ENCODE peak calls at places on chromosomes 11 and 22, in four cellular contexts. L, N, V and O are unnamed samples.

GRCh38 chr22:43754176-43754575 is 57.9 kb downstream of the EFCAB6 start:
- DNase-seq in L (no peak), N (no peak), V (no peak), O (no peak)

GRCh38 chr11:128501576-128502549 is 85.5 kb downstream of the ETS1 start:
- DNase-seq in L (no peak), N (no peak), V (no peak), O (no peak)

GRCh38 chr22:22061085-22062077 is 78.8 kb upstream of the TOP3B start:
- DNase-seq in V (no peak), N (no peak), L (no peak), O (no peak)

GRCh38 chr11:61694971-61695706 is 14.9 kb downstream of the DAGLA start:
- DNase-seq in L (peak), N (no peak), V (no peak), O (no peak)

GRCh38 chr11:61429691-61430582 is at the start of the genes CPSF7 and SDHAF2:
- DNase-seq in N (peak), V (peak), L (peak), O (peak)

GRCh38 chr22:25702046-25702445 is 39.9 kb upstream of the MYO18B start:
- DNase-seq in V (peak), L (no peak), N (no peak), O (no peak)

GRCh38 chr22:46374663-46375474 is 39.4 kb downstream of the TRMU start:
- DNase-seq in N (no peak), V (no peak), L (no peak), O (no peak)

GRCh38 chr22:35314161-35314942 is 14.7 kb downstream of the TOM1 start:
- DNase-seq in N (no peak), L (no peak), V (no peak), O (no peak)

GRCh38 chr22:43136255-43136654 is 6.9 kb downstream of the MCAT start:
- DNase-seq in V (peak), L (peak), N (no peak), O (peak)

GRCh38 chr11:107157809-107158187 is 139.5 kb upstream of the GUCY1A2 start:
- DNase-seq in V (no peak), N (no peak), L (no peak), O (no peak)

GRCh38 chr11:73237471-73238290 is 19.6 kb downstream of the P2RY2 start:
- DNase-seq in L (no peak), V (no peak), N (peak), O (no peak)

GRCh38 chr11:34600339-34601084 is 20.4 kb upstream of the EHF start:
- DNase-seq in N (peak), L (peak), V (no peak), O (no peak)

GRCh38 chr11:117827521-117828511 is 3.3 kb upstream of the FXYD2 start:
- DNase-seq in V (no peak), N (no peak), L (no peak), O (no peak)

GRCh38 chr11:129115652-129116585 is 76.2 kb downstream of the ARHGAP32 start:
- DNase-seq in N (no peak), L (no peak), V (no peak), O (no peak)

GRCh38 chr22:42645938-42646568 is 3.1 kb downstream of the CYB5R3 start:
- DNase-seq in L (no peak), V (no peak), N (peak), O (no peak)

GRCh38 chr11:129374993-129375721 is 491 bp upstream of the BARX2 start:
- DNase-seq in L (peak), N (peak), V (no peak), O (no peak)

GRCh38 chr11:34266090-34266912 is 91.5 kb downstream of the ABTB2 start:
- DNase-seq in V (no peak), L (peak), N (no peak), O (no peak)

GRCh38 chr11:6251120-6251733 is 8.4 kb upstream of the CCKBR start:
- DNase-seq in N (no peak), L (peak), V (peak), O (no peak)

GRCh38 chr22:42321908-42322561 is 51.6 kb upstream of the TCF20 start:
- DNase-seq in N (no peak), V (no peak), L (no peak), O (no peak)

DNA sequence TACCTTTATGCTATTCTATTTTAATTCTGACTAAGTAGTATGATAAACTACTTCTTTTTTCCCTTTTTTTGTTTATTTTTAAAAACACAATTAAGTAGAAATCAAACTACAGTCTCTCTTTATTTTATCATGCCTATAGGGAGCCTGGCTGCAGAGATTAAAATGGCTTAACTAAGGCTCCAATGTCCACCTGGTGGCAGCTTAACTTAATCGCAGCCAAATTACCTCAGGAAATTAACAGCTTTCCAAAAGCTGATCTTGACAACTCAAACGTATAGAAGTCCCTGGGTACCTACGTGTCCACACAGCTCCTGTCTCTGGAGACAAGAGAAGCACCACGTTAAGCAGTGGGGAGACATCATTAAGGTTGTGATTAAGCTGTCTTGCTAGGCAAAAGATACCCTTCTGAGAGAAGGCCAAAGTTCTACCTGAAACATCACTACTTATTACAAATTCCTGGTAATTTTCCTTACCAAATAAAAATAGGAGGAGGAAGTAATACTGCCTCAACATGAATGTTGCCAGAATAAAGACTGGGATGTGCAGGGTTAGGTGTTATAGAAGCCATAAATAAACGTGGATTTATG is 63.2 kb upstream of the SNX19 start:
- DNase-seq in N (no peak), L (no peak), V (no peak), O (peak)
- TF ChIP-seq CTCF in N (peak), L (no peak), V (peak), O (peak)

GRCh38 chr11:80727315-80727714 is 1286.5 kb upstream of the TENM4 start:
- DNase-seq in L (peak), V (peak), N (no peak), O (no peak)
- TF ChIP-seq CTCF in L (peak), V (peak), N (no peak), O (peak)

DNA sequence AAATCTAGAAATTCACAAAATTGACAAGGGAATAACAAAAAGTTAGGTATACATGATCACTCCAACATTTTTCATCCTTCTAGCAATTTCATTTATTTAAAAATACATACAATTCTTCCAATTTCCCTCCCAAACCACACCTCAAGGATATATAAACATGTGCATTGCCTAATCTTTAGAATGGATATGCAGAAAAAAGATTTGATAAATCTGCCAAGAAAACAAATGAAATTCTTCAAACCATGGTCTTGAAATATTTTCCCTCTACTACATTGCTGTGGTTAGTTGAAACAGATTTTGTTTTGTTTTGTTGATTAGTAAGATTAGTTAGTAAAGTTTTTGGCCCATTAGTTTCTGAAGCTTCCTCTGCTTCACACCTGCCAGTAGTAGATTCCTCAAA is 703.3 kb upstream of the CCDC179 start:
- DNase-seq in L (no peak), V (no peak), N (no peak), O (no peak)
- TF ChIP-seq CTCF in L (no peak), V (no peak), N (no peak), O (no peak)

GRCh38 chr11:126115820-126116319 is 53.2 kb upstream of the CDON start:
- DNase-seq in L (peak), V (no peak), N (peak), O (no peak)
- TF ChIP-seq CTCF in L (no peak), V (no peak), N (peak), O (peak)

GRCh38 chr22:27438271-27438980 is 363.1 kb downstream of the MN1 start:
- DNase-seq in V (no peak), N (no peak), L (peak), O (peak)
- TF ChIP-seq CTCF in V (no peak), N (no peak), L (no peak), O (no peak)

DNA sequence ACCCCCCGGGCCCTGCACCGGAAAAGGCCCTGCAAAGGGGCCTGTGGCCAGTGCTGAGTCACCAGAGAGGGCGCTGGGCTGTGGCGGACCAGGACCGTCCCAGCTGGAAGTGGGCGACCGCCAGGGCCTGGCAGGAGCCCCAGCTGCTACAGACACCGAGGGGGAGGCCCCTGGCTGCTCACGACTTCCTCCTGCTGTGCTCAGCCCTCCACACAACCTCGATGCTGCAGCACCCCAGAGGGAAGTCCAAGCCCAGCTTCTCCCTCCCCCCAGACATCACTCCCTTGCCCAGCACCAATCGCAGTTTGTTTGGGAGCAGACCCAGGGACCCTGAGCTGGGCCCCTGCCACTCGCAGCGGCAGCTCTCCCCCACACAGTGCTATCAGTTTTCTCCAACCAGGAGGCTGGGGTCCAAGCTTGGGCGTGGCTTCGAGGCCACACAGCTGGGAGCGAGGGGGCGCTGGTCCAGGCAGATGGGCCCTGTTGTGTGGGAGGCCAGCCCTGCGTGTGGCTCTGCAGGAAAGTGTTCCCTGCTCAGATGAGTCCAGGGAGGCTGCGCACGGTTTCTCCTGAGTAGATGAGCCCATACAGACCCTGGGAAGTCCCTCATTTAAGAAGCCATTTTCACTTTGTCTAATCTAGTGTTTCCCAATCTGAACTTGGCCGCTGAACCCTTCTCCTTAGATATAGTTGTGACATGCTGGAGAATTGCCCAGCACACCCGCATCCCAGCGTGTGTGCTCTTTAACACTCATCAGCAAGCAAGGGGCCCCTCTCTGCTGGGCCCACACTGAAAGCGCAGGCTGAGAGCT is 5.6 kb upstream of the SH3BP1 start:
- DNase-seq in L (no peak), N (peak), V (peak), O (no peak)
- TF ChIP-seq CTCF in L (no peak), N (peak), V (peak), O (no peak)

GRCh38 chr22:31192513-31192912 is 19.6 kb upstream of the LIMK2 start:
- DNase-seq in V (no peak), N (no peak), L (no peak), O (no peak)
- TF ChIP-seq CTCF in V (no peak), N (no peak), L (no peak), O (no peak)

GRCh38 chr11:64306876-64307622 is 1.7 kb downstream of the ESRRA start:
- DNase-seq in V (no peak), N (peak), L (peak), O (no peak)
- TF ChIP-seq CTCF in V (no peak), N (no peak), L (no peak), O (no peak)

GRCh38 chr11:87456499-87456898 is 418.8 kb downstream of the TMEM135 start:
- DNase-seq in N (no peak), V (no peak), L (no peak), O (no peak)
- TF ChIP-seq CTCF in N (no peak), V (no peak), L (no peak), O (no peak)

GRCh38 chr11:64428685-64429084 is 69.7 kb downstream of the RPS6KA4 start:
- DNase-seq in V (no peak), L (no peak), N (peak), O (no peak)

GRCh38 chr11:64430570-64430969 is 71.6 kb downstream of the RPS6KA4 start:
- DNase-seq in L (no peak), V (no peak), N (peak), O (no peak)

GRCh38 chr11:64429970-64430369 is 71.0 kb downstream of the RPS6KA4 start:
- DNase-seq in N (peak), L (no peak), V (no peak), O (no peak)
- TF ChIP-seq CTCF in N (no peak), L (no peak), V (no peak), O (no peak)